ENCODE peak calls at places on chromosomes 16 and 17, in seven cellular contexts. E is pancreas, K is heart right ventricle, H is lower lobe of right lung, R is RWPE1, B is mammary epithelial cell, G is fibroblast of lung. X is an unnamed sample.
A peak's percentile ranks its signal among the peaks of the same experiment; 100 is the strongest.

GRCh38 chr17:28895794-28896447 is 1.6 kb downstream of the FLOT2 start:
- DNase-seq in H (no peak), K (no peak), E (no peak), B (no peak), R (no peak), G (no peak), X (no peak)

GRCh38 chr17:7173687-7174602 is 5.2 kb downstream of the ASGR1 start:
- DNase-seq in K (peak; percentile 58), G (no peak), R (peak; percentile 29), E (peak; percentile 26), H (peak; percentile 91), B (no peak), X (peak; percentile 40)

GRCh38 chr17:36647598-36647997 is 46.2 kb downstream of the MRM1 start:
- DNase-seq in H (no peak), B (no peak), K (no peak), G (no peak), R (no peak), E (no peak), X (no peak)

GRCh38 chr16:50025544-50025931 is 513 bp downstream of the CNEP1R1 start:
- DNase-seq in G (no peak), H (no peak), E (no peak), B (peak; percentile 33), R (peak; percentile 32), K (no peak), X (peak; percentile 25)

GRCh38 chr17:15341385-15341849 is at the start of gene TEKT3:
- DNase-seq in E (peak; percentile 83), H (peak; percentile 88), G (peak; percentile 66), K (peak; percentile 84), B (peak; percentile 57), R (peak; percentile 59), X (no peak)

GRCh38 chr16:3012246-3012645 is 477 bp upstream of the CLDN9 start:
- DNase-seq in E (peak; percentile 62), H (no peak), B (no peak), R (no peak), G (no peak), K (no peak), X (no peak)

GRCh38 chr17:56247816-56248215 is 94.5 kb downstream of the ANKFN1 start:
- DNase-seq in K (no peak), G (no peak), H (no peak), B (no peak), E (no peak), R (no peak), X (no peak)

GRCh38 chr17:72025113-72025512 is 95.7 kb upstream of the SOX9 start:
- DNase-seq in R (no peak), G (no peak), H (no peak), E (no peak), B (no peak), K (no peak), X (no peak)

GRCh38 chr17:258045-258734 is 76.7 kb upstream of the DOC2B start:
- DNase-seq in B (no peak), K (no peak), R (no peak), E (no peak), H (peak; percentile 15), G (no peak), X (no peak)

GRCh38 chr17:43768943-43769342 is 9.8 kb downstream of the DUSP3 start:
- DNase-seq in G (no peak), K (no peak), B (no peak), E (no peak), H (no peak), R (no peak), X (no peak)

GRCh38 chr16:18950469-18951185 is 24.4 kb upstream of the SMG1 start:
- DNase-seq in B (no peak), K (no peak), G (no peak), R (no peak), H (no peak), E (no peak), X (no peak)

GRCh38 chr17:4161179-4161559 is 18.2 kb downstream of the CYB5D2 start:
- DNase-seq in B (peak; percentile 90), E (no peak), K (no peak), H (peak; percentile 53), R (peak; percentile 90), G (peak; percentile 89), X (no peak)

GRCh38 chr16:77898671-77899211 is 110.4 kb downstream of the VAT1L start:
- DNase-seq in K (no peak), H (no peak), R (no peak), E (no peak), B (no peak), G (peak; percentile 93), X (no peak)

GRCh38 chr17:66644311-66644710 is 190.6 kb upstream of the CACNG5 start:
- DNase-seq in E (no peak), R (no peak), K (no peak), H (no peak), G (no peak), B (no peak), X (no peak)

GRCh38 chr17:78933959-78934568 is 8.9 kb upstream of the TIMP2 start:
- DNase-seq in K (peak; percentile 94), E (peak; percentile 98), G (peak; percentile 99), H (peak; percentile 87), B (peak; percentile 90), R (peak; percentile 82), X (no peak)

DNA sequence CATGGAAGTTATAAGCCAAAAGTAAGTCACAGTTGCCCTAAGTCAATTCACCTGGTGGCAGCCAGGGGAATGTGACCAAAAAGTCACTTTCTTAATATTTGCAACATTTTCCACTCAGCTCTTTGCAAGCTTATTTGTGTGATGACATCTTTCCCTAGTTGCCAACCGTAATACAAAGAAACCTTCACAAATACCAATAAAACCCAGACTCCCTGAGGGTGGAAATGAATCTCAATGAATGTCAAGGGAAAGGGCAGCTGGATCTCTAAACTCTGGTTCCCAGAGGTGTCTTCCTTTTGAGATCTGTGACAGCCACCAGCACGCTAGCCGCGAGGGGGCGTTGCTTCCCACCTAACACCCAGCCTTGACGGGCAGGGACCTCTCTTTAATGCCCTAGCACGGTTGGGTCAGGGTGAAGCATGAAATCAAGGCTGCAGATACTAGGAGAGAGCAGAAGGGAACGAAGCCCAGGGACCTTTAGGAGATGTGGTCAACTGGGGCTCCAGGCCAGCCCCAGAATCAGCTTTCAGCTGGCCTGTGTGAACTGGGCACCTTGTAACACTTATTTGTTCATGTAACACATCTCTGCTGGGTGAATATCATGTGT is 82.2 kb downstream of the CMC2 start:
- DNase-seq in B (peak; percentile 16), K (peak; percentile 32), H (no peak), R (no peak), E (peak; percentile 21), G (peak; percentile 39), X (no peak)
- TF ChIP-seq CTCF in B (no peak), K (peak; percentile 54), H (peak; percentile 23), R (peak; percentile 12), E (peak; percentile 16), G (peak; percentile 67), X (peak; percentile 14)

GRCh38 chr17:2240541-2240940 is 63.0 kb downstream of the SMG6 start:
- DNase-seq in G (peak; percentile 48), B (no peak), R (no peak), E (no peak), K (no peak), H (no peak), X (no peak)

GRCh38 chr17:2241823-2242222 is 61.8 kb downstream of the SMG6 start:
- DNase-seq in B (no peak), R (no peak), E (no peak), G (peak; percentile 96), K (no peak), H (no peak), X (no peak)

GRCh38 chr17:2243953-2244352 is 59.6 kb downstream of the SMG6 start:
- DNase-seq in G (peak; percentile 55), H (no peak), E (no peak), B (no peak), R (no peak), K (no peak), X (no peak)

GRCh38 chr17:2247005-2247404 is 56.6 kb downstream of the SMG6 start:
- DNase-seq in E (no peak), R (no peak), G (no peak), B (no peak), H (no peak), K (no peak), X (no peak)

DNA sequence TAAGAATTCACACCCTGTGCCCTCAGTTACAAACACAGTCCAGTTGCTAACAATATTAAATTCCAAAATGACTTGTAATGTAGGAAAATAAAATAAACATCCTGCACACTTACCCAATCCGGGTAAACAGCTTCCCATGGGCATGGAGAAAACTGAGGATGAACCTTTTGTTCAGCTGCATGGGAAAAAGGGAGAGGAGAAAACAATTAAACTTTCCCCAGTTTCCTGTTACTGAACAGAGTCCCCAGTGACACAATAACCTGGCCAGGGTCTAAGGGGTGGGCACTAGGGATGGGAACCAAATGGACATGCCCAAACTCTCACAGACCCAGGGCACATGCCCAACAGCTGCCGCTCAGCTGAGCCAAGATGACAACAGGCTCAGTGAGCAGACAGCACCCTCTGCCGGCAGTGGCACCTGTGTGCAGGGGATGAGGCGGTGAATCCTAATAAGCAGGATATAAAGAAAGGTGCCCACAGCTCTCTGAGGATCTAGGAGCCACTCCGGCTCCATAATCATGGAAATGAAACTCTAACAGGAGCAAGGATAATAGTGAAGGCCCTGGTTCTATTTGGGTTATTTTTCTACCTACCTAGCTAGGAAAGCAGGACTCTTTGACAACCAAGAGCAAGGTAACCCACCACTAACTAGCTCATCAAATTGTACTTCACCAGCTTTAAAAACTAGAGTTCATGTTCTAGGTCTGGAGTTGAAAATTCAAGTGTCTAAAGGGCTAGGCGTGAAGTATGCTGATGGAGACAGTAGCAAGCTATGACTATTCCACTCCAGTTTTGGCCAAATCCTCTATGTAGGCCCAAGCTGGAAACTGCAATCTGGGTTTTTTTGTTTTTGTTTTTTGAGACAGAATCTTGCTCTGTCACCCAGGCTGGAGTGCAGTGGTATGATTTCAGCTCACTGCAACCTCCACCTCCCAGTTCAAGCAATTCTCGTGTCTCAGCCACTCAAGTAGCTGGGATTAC is 58.8 kb downstream of the SMG6 start:
- DNase-seq in R (peak; percentile 82), H (peak; percentile 87), E (peak; percentile 67), K (peak; percentile 86), B (peak; percentile 66), G (peak; percentile 95), X (peak; percentile 73)
- H3K27ac ChIP-seq in R (no peak overlapping the region), H (peak overlapping the region; percentile 76), E (no peak overlapping the region), K (peak overlapping the region; percentile 57), B (no peak overlapping the region), G (peak overlapping the region; percentile 79), X (no peak overlapping the region)

DNA sequence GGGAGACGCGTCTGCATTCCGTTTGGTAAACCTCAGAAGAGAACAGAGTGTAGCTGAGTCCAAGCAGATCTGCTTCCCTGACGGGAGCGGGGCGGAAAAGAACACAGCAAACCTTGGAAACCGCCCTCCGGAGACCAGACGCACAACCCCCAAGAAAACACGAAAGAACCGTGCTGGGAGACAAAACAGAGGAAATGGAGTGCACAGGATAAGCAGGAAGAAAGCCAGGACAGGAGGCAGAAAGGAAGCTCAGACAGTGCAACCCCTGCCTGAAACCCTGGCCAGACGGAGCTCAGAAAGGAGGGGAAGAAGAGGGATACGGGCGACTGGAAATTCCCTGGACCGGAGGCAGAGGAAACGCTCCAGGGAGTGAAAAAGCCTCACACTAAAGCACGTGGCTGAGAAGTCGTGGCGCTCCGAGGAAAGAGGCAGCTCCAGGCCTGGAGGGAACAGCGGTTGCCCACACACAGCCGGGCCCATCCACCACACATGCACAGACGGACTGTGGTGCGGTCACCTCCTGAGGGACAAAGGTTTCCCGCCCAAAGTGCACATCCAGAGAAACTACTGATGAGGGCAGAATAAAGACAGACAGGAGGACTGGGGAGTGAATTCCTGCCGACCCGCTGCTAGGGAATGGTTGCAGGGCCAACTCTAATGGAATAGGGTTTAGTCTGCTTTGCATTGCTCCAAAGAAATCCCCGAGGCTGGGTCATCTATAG is 10.2 kb downstream of the DPEP1 start:
- DNase-seq in B (no peak), E (no peak), H (no peak), K (no peak), R (no peak), G (no peak), X (no peak)
- TF ChIP-seq CTCF in B (no peak), E (no peak), H (no peak), K (no peak), R (no peak), G (no peak), X (no peak)

GRCh38 chr16:84726670-84727467 is 27.1 kb downstream of the USP10 start:
- DNase-seq in K (no peak), E (no peak), B (peak; percentile 19), R (no peak), H (peak; percentile 54), G (no peak), X (no peak)
- H3K27ac ChIP-seq in K (no peak overlapping the region), E (no peak overlapping the region), B (peak overlapping the region; percentile 50), R (peak overlapping the region; percentile 60), H (no peak overlapping the region), G (peak overlapping the region; percentile 44), X (no peak overlapping the region)